ENCODE peak calls at places on chromosome 3, in nine cellular contexts. One of them, this sample, is unnamed.

GRCh38 chr3:177179281-177180067 is 17.8 kb downstream of the TBL1XR1 start:
- DNase-seq in astrocyte of the spinal cord: no peak
- DNase-seq in kidney: no peak
- DNase-seq in AG09309: no peak
- DNase-seq in GM12865: no peak
- DNase-seq in mammary epithelial cell: no peak
- DNase-seq in A549: no peak
- DNase-seq in CD8-positive, alpha-beta T cell: no peak
- DNase-seq in brain microvascular endothelial cell: no peak
- DNase-seq in this sample: no peak

GRCh38 chr3:191455257-191455952 is 5.6 kb upstream of the PYDC2 start:
- DNase-seq in AG09309: no peak
- DNase-seq in brain microvascular endothelial cell: no peak
- DNase-seq in A549: no peak
- DNase-seq in GM12865: peak
- DNase-seq in astrocyte of the spinal cord: no peak
- DNase-seq in CD8-positive, alpha-beta T cell: no peak
- DNase-seq in kidney: no peak
- DNase-seq in mammary epithelial cell: no peak
- DNase-seq in this sample: no peak

GRCh38 chr3:94147039-94147438 is 84.2 kb downstream of the NSUN3 start:
- DNase-seq in A549: no peak
- DNase-seq in brain microvascular endothelial cell: no peak
- DNase-seq in mammary epithelial cell: no peak
- DNase-seq in kidney: no peak
- DNase-seq in GM12865: no peak
- DNase-seq in astrocyte of the spinal cord: no peak
- DNase-seq in CD8-positive, alpha-beta T cell: no peak
- DNase-seq in AG09309: no peak
- DNase-seq in this sample: no peak

GRCh38 chr3:46639221-46639620 is 26.9 kb downstream of the FAM240A start:
- DNase-seq in brain microvascular endothelial cell: no peak
- DNase-seq in kidney: no peak
- DNase-seq in CD8-positive, alpha-beta T cell: no peak
- DNase-seq in A549: no peak
- DNase-seq in GM12865: no peak
- DNase-seq in mammary epithelial cell: no peak
- DNase-seq in astrocyte of the spinal cord: no peak
- DNase-seq in AG09309: no peak
- DNase-seq in this sample: no peak

GRCh38 chr3:100613721-100614390 is 4.5 kb downstream of the ADGRG7 start:
- DNase-seq in A549: no peak
- DNase-seq in AG09309: no peak
- DNase-seq in astrocyte of the spinal cord: no peak
- DNase-seq in brain microvascular endothelial cell: no peak
- DNase-seq in kidney: no peak
- DNase-seq in mammary epithelial cell: no peak
- DNase-seq in CD8-positive, alpha-beta T cell: no peak
- DNase-seq in GM12865: no peak
- DNase-seq in this sample: no peak

GRCh38 chr3:161273589-161274218 is 52.6 kb downstream of the NMD3 start:
- DNase-seq in GM12865: peak
- DNase-seq in kidney: no peak
- DNase-seq in brain microvascular endothelial cell: peak
- DNase-seq in mammary epithelial cell: no peak
- DNase-seq in A549: peak
- DNase-seq in AG09309: no peak
- DNase-seq in CD8-positive, alpha-beta T cell: peak
- DNase-seq in astrocyte of the spinal cord: peak
- DNase-seq in this sample: peak

GRCh38 chr3:146256851-146257486 is 6.1 kb upstream of the PLSCR4 start:
- DNase-seq in A549: no peak
- DNase-seq in brain microvascular endothelial cell: no peak
- DNase-seq in AG09309: no peak
- DNase-seq in astrocyte of the spinal cord: peak
- DNase-seq in mammary epithelial cell: no peak
- DNase-seq in CD8-positive, alpha-beta T cell: no peak
- DNase-seq in kidney: no peak
- DNase-seq in GM12865: no peak
- DNase-seq in this sample: peak

GRCh38 chr3:151974067-151974466 is 100.6 kb downstream of the SUCNR1 start:
- DNase-seq in A549: no peak
- DNase-seq in brain microvascular endothelial cell: peak
- DNase-seq in AG09309: no peak
- DNase-seq in CD8-positive, alpha-beta T cell: no peak
- DNase-seq in mammary epithelial cell: peak
- DNase-seq in GM12865: no peak
- DNase-seq in kidney: no peak
- DNase-seq in astrocyte of the spinal cord: peak
- DNase-seq in this sample: no peak

GRCh38 chr3:42831321-42831713 is 22.1 kb downstream of the ACKR2 start:
- DNase-seq in AG09309: no peak
- DNase-seq in brain microvascular endothelial cell: peak
- DNase-seq in kidney: peak
- DNase-seq in GM12865: peak
- DNase-seq in mammary epithelial cell: peak
- DNase-seq in astrocyte of the spinal cord: peak
- DNase-seq in A549: peak
- DNase-seq in CD8-positive, alpha-beta T cell: peak
- DNase-seq in this sample: no peak

GRCh38 chr3:146912233-146913015 is 307.3 kb upstream of the PLSCR5 start:
- DNase-seq in mammary epithelial cell: no peak
- DNase-seq in GM12865: no peak
- DNase-seq in kidney: no peak
- DNase-seq in CD8-positive, alpha-beta T cell: no peak
- DNase-seq in brain microvascular endothelial cell: no peak
- DNase-seq in A549: no peak
- DNase-seq in astrocyte of the spinal cord: peak
- DNase-seq in AG09309: no peak
- DNase-seq in this sample: peak

GRCh38 chr3:119891944-119892721 is 110.2 kb downstream of the NR1I2 start:
- DNase-seq in brain microvascular endothelial cell: peak
- DNase-seq in A549: peak
- DNase-seq in mammary epithelial cell: peak
- DNase-seq in AG09309: peak
- DNase-seq in GM12865: peak
- DNase-seq in kidney: no peak
- DNase-seq in astrocyte of the spinal cord: peak
- DNase-seq in CD8-positive, alpha-beta T cell: peak
- DNase-seq in this sample: peak

GRCh38 chr3:119681279-119681678 is 4.1 kb upstream of the COX17 start:
- DNase-seq in A549: peak
- DNase-seq in AG09309: no peak
- DNase-seq in mammary epithelial cell: peak
- DNase-seq in CD8-positive, alpha-beta T cell: no peak
- DNase-seq in astrocyte of the spinal cord: peak
- DNase-seq in brain microvascular endothelial cell: no peak
- DNase-seq in GM12865: peak
- DNase-seq in kidney: no peak
- DNase-seq in this sample: peak

GRCh38 chr3:65588884-65589283 is 449.8 kb downstream of the MAGI1 start:
- DNase-seq in AG09309: no peak
- DNase-seq in astrocyte of the spinal cord: no peak
- DNase-seq in kidney: no peak
- DNase-seq in CD8-positive, alpha-beta T cell: no peak
- DNase-seq in mammary epithelial cell: no peak
- DNase-seq in brain microvascular endothelial cell: no peak
- DNase-seq in A549: no peak
- DNase-seq in GM12865: no peak
- DNase-seq in this sample: no peak

GRCh38 chr3:87390318-87390717 is 113.9 kb upstream of the POU1F1 start:
- DNase-seq in astrocyte of the spinal cord: no peak
- DNase-seq in CD8-positive, alpha-beta T cell: no peak
- DNase-seq in A549: no peak
- DNase-seq in kidney: no peak
- DNase-seq in mammary epithelial cell: no peak
- DNase-seq in brain microvascular endothelial cell: no peak
- DNase-seq in GM12865: no peak
- DNase-seq in AG09309: no peak
- DNase-seq in this sample: no peak

GRCh38 chr3:22284559-22284958 is 533.5 kb upstream of the ZNF385D start:
- DNase-seq in astrocyte of the spinal cord: peak
- DNase-seq in A549: no peak
- DNase-seq in brain microvascular endothelial cell: peak
- DNase-seq in GM12865: no peak
- DNase-seq in CD8-positive, alpha-beta T cell: no peak
- DNase-seq in mammary epithelial cell: peak
- DNase-seq in kidney: no peak
- DNase-seq in AG09309: no peak
- DNase-seq in this sample: peak

GRCh38 chr3:172380632-172381031 is 67.6 kb downstream of the GHSR start:
- DNase-seq in CD8-positive, alpha-beta T cell: no peak
- DNase-seq in AG09309: no peak
- DNase-seq in kidney: no peak
- DNase-seq in GM12865: no peak
- DNase-seq in brain microvascular endothelial cell: no peak
- DNase-seq in A549: no peak
- DNase-seq in mammary epithelial cell: no peak
- DNase-seq in astrocyte of the spinal cord: no peak
- DNase-seq in this sample: no peak

GRCh38 chr3:194675081-194675640 is 3.2 kb upstream of the LSG1 start:
- DNase-seq in CD8-positive, alpha-beta T cell: no peak
- DNase-seq in A549: no peak
- DNase-seq in kidney: no peak
- DNase-seq in astrocyte of the spinal cord: no peak
- DNase-seq in GM12865: peak
- DNase-seq in mammary epithelial cell: peak
- DNase-seq in AG09309: no peak
- DNase-seq in brain microvascular endothelial cell: no peak
- DNase-seq in this sample: no peak

GRCh38 chr3:55329849-55330248 is 157.3 kb downstream of the WNT5A start:
- DNase-seq in brain microvascular endothelial cell: peak
- DNase-seq in CD8-positive, alpha-beta T cell: no peak
- DNase-seq in astrocyte of the spinal cord: peak
- DNase-seq in AG09309: peak
- DNase-seq in mammary epithelial cell: peak
- DNase-seq in A549: no peak
- DNase-seq in GM12865: no peak
- DNase-seq in kidney: no peak
- DNase-seq in this sample: peak

GRCh38 chr3:46442591-46443530 is 21.8 kb downstream of the LTF start:
- DNase-seq in A549: peak
- DNase-seq in astrocyte of the spinal cord: peak
- DNase-seq in CD8-positive, alpha-beta T cell: peak
- DNase-seq in kidney: no peak
- DNase-seq in AG09309: no peak
- DNase-seq in mammary epithelial cell: no peak
- DNase-seq in GM12865: peak
- DNase-seq in brain microvascular endothelial cell: peak
- DNase-seq in this sample: peak

GRCh38 chr3:141769171-141769894 is 6.1 kb downstream of the GRK7 start:
- DNase-seq in GM12865: no peak
- DNase-seq in brain microvascular endothelial cell: peak
- DNase-seq in astrocyte of the spinal cord: peak
- DNase-seq in mammary epithelial cell: no peak
- DNase-seq in A549: no peak
- DNase-seq in CD8-positive, alpha-beta T cell: no peak
- DNase-seq in kidney: no peak
- DNase-seq in AG09309: no peak
- DNase-seq in this sample: no peak

GRCh38 chr3:160756907-160757623 is 1.0 kb downstream of the PPM1L start:
- DNase-seq in astrocyte of the spinal cord: no peak
- DNase-seq in mammary epithelial cell: no peak
- DNase-seq in brain microvascular endothelial cell: no peak
- DNase-seq in AG09309: no peak
- DNase-seq in A549: no peak
- DNase-seq in CD8-positive, alpha-beta T cell: peak
- DNase-seq in kidney: peak
- DNase-seq in GM12865: no peak
- DNase-seq in this sample: no peak

GRCh38 chr3:16313955-16314645 is 49.1 kb downstream of the OXNAD1 start:
- DNase-seq in A549: no peak
- DNase-seq in kidney: no peak
- DNase-seq in GM12865: no peak
- DNase-seq in AG09309: no peak
- DNase-seq in CD8-positive, alpha-beta T cell: no peak
- DNase-seq in astrocyte of the spinal cord: no peak
- DNase-seq in mammary epithelial cell: no peak
- DNase-seq in brain microvascular endothelial cell: no peak
- DNase-seq in this sample: no peak

GRCh38 chr3:32968367-32969087 is 17.1 kb downstream of the CCR4 start:
- DNase-seq in AG09309: no peak
- DNase-seq in GM12865: no peak
- DNase-seq in astrocyte of the spinal cord: no peak
- DNase-seq in brain microvascular endothelial cell: no peak
- DNase-seq in kidney: no peak
- DNase-seq in mammary epithelial cell: no peak
- DNase-seq in CD8-positive, alpha-beta T cell: no peak
- DNase-seq in A549: no peak
- DNase-seq in this sample: no peak
- TF ChIP-seq CTCF in AG09309: no peak
- TF ChIP-seq CTCF in GM12865: no peak
- TF ChIP-seq CTCF in astrocyte of the spinal cord: no peak
- TF ChIP-seq CTCF in brain microvascular endothelial cell: no peak
- TF ChIP-seq CTCF in kidney: no peak
- TF ChIP-seq CTCF in mammary epithelial cell: peak
- TF ChIP-seq CTCF in CD8-positive, alpha-beta T cell: no peak
- TF ChIP-seq CTCF in A549: no peak
- TF ChIP-seq CTCF in this sample: no peak

GRCh38 chr3:48555231-48555948 is 1.2 kb downstream of the PFKFB4 start:
- DNase-seq in AG09309: no peak
- DNase-seq in A549: no peak
- DNase-seq in CD8-positive, alpha-beta T cell: no peak
- DNase-seq in kidney: no peak
- DNase-seq in GM12865: no peak
- DNase-seq in astrocyte of the spinal cord: no peak
- DNase-seq in mammary epithelial cell: no peak
- DNase-seq in brain microvascular endothelial cell: no peak
- DNase-seq in this sample: no peak
- H3K4me3 ChIP-seq in AG09309: no peak
- H3K4me3 ChIP-seq in A549: no peak
- H3K4me3 ChIP-seq in CD8-positive, alpha-beta T cell: no peak
- H3K4me3 ChIP-seq in kidney: no peak
- H3K4me3 ChIP-seq in GM12865: peak
- H3K4me3 ChIP-seq in astrocyte of the spinal cord: peak
- H3K4me3 ChIP-seq in mammary epithelial cell: peak
- H3K4me3 ChIP-seq in brain microvascular endothelial cell: no peak
- H3K4me3 ChIP-seq in this sample: no peak

DNA sequence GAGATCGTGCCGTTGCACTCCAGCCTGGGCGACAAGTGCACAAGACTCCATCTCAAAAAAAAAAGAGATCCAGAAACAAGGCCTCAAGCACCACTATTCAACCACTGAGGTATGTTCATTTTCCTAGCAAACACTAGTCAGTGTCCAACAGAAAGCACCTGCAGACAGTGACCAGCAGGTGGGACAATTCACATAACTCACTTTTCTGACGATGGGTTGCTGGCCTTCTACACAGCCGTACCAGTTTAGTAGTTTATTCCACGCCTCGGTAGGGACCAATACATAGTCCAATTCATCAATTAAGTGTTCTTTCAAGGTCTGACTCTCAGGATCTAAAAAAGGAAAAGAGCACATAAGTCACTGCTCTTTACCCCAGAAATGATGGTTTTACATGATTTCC is 12.4 kb downstream of the USP4 start:
- DNase-seq in astrocyte of the spinal cord: no peak
- DNase-seq in CD8-positive, alpha-beta T cell: no peak
- DNase-seq in AG09309: no peak
- DNase-seq in brain microvascular endothelial cell: no peak
- DNase-seq in kidney: no peak
- DNase-seq in GM12865: no peak
- DNase-seq in A549: peak
- DNase-seq in mammary epithelial cell: no peak
- DNase-seq in this sample: no peak
- TF ChIP-seq CTCF in astrocyte of the spinal cord: peak
- TF ChIP-seq CTCF in CD8-positive, alpha-beta T cell: no peak
- TF ChIP-seq CTCF in AG09309: no peak
- TF ChIP-seq CTCF in brain microvascular endothelial cell: peak
- TF ChIP-seq CTCF in kidney: no peak
- TF ChIP-seq CTCF in GM12865: peak
- TF ChIP-seq CTCF in A549: no peak
- TF ChIP-seq CTCF in mammary epithelial cell: peak
- TF ChIP-seq CTCF in this sample: peak

GRCh38 chr3:122758877-122759670 is 34.6 kb downstream of the HSPBAP1 start:
- DNase-seq in brain microvascular endothelial cell: no peak
- DNase-seq in CD8-positive, alpha-beta T cell: no peak
- DNase-seq in GM12865: peak
- DNase-seq in kidney: no peak
- DNase-seq in A549: no peak
- DNase-seq in mammary epithelial cell: peak
- DNase-seq in astrocyte of the spinal cord: no peak
- DNase-seq in AG09309: peak
- DNase-seq in this sample: no peak
- H3K4me3 ChIP-seq in brain microvascular endothelial cell: no peak
- H3K4me3 ChIP-seq in CD8-positive, alpha-beta T cell: no peak
- H3K4me3 ChIP-seq in GM12865: no peak
- H3K4me3 ChIP-seq in kidney: no peak
- H3K4me3 ChIP-seq in A549: no peak
- H3K4me3 ChIP-seq in mammary epithelial cell: no peak
- H3K4me3 ChIP-seq in astrocyte of the spinal cord: no peak
- H3K4me3 ChIP-seq in AG09309: no peak
- H3K4me3 ChIP-seq in this sample: no peak

This sample was measured in astrocyte of the cerebellum.